ENCODE peak calls at places on chromosomes 13 and 19, in five cellular contexts. W is SK-N-SH, Z is GM12878, Y is K562, U is HepG2. T is an unnamed sample.

GRCh38 chr19:38090561-38090960 is 133.5 kb downstream of the DPF1 start:
- DNase-seq in W (no peak), Z (no peak), Y (no peak), U (no peak), T (no peak)

GRCh38 chr19:54462713-54463530 is 656 bp downstream of the LENG9 start:
- DNase-seq in W (peak), Z (no peak), Y (no peak), U (peak), T (no peak)

GRCh38 chr13:31797154-31797775 is 57.9 kb downstream of the RXFP2 start:
- DNase-seq in W (peak), Z (no peak), Y (peak), U (peak), T (peak)

GRCh38 chr19:11044436-11044835 is 44.8 kb upstream of the LDLR start:
- DNase-seq in W (no peak), Z (no peak), Y (no peak), U (no peak), T (no peak)

GRCh38 chr19:55451522-55452380 is 8.7 kb upstream of the SHISA7 start:
- DNase-seq in W (peak), Z (no peak), Y (peak), U (no peak), T (no peak)

GRCh38 chr19:58150328-58150921 is at the start of gene ZNF329:
- DNase-seq in W (peak), Z (peak), Y (peak), U (peak), T (peak)

GRCh38 chr13:22736768-22737092 is 444.0 kb upstream of the SGCG start:
- DNase-seq in W (no peak), Z (no peak), Y (no peak), U (no peak), T (no peak)

GRCh38 chr19:4390017-4390861 is 10.1 kb downstream of the SH3GL1 start:
- DNase-seq in W (no peak), Z (no peak), Y (no peak), U (no peak), T (peak)

DNA sequence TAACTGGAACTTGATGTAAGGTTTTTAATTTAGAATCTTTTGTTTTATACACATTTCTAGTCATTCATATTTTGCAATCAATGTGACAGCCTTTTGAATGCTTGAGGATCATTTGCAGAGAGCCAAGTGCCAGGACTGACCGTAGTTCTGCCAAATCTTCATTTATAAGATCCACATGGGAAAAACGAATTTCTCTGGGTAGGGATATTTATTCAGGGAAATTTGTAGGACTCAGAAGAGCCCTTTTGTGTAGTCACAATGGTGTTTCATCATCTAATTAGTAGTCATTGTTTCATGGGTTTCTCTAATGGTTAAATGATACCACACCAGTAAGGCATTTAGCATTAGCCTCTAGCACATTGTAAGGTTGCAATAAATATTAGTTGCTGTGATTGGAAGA is 161.1 kb downstream of the LMO7 start:
- DNase-seq in W (no peak), Z (no peak), Y (no peak), U (no peak), T (no peak)
- TF ChIP-seq FOXM1 in W (no peak), Z (no peak), Y (no peak), U (no peak), T (no peak)

DNA sequence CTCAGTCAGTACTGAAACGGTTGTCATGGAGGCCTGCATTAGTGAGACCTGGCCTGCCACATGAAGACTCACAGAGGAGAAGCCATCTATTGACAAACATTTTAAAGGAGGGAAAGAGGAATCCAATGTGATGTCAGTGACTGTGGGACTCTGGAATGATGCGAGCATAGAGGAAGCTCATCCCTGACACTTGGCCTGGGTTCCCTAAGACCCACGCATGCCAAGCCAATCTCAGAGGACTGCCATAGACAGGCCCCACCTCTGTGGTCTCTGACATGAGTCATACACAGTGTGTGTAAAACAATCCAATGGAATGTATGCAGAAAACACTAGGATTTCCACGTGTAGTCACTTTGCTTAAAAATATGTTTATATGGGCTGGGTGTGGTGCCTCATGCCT is 7.8 kb upstream of the DPY19L3 start:
- DNase-seq in W (no peak), Z (no peak), Y (no peak), U (peak), T (no peak)
- TF ChIP-seq FOXM1 in W (no peak), Z (no peak), Y (no peak), U (no peak), T (no peak)

DNA sequence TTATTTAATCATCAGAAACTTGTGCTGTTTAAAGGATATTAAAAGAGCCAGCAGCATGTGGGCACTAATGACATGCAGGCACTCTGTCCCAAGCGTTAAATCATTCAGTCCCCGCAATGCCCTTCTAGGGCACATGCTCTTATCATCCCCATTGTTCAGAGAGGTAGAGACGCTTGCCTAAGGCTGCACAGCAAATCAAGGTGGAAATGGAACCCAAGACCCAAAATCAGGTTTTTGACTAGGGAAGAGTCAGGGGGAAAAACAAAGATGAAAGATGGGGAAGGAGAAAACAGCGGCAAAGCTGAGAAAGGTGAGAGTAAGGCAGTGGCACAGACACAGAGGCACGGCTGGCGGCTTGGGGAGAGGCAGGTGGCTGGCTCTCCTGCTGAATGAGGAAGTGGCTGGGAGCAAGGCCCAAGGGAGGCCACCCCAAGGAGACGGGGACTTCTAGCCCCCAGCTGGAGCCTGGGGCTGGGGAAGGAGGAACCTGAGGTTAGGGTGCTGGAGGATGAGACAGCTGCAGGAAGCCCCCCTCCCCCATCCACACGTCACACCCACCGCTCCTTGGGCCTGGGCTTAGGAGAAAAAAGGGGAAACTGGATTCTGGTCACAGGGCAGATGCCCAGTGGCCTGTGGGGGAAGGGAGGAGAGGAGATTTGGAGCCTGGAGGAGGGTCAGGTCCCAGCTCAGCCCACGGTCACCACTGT is 1.0 kb upstream of the TYROBP start:
- DNase-seq in W (no peak), Z (no peak), Y (peak), U (no peak), T (no peak)
- TF ChIP-seq FOXM1 in W (no peak), Z (no peak), Y (no peak), U (no peak), T (no peak)

GRCh38 chr13:99661791-99662190 is 160.5 kb downstream of the TM9SF2 start:
- DNase-seq in W (no peak), Z (no peak), Y (no peak), U (no peak), T (no peak)
- TF ChIP-seq FOXM1 in W (no peak), Z (no peak), Y (no peak), U (no peak), T (no peak)

GRCh38 chr19:1528596-1529429 is 4.9 kb downstream of the PLK5 start:
- DNase-seq in W (no peak), Z (no peak), Y (no peak), U (no peak), T (no peak)
- TF ChIP-seq FOXM1 in W (no peak), Z (no peak), Y (no peak), U (no peak), T (no peak)

DNA sequence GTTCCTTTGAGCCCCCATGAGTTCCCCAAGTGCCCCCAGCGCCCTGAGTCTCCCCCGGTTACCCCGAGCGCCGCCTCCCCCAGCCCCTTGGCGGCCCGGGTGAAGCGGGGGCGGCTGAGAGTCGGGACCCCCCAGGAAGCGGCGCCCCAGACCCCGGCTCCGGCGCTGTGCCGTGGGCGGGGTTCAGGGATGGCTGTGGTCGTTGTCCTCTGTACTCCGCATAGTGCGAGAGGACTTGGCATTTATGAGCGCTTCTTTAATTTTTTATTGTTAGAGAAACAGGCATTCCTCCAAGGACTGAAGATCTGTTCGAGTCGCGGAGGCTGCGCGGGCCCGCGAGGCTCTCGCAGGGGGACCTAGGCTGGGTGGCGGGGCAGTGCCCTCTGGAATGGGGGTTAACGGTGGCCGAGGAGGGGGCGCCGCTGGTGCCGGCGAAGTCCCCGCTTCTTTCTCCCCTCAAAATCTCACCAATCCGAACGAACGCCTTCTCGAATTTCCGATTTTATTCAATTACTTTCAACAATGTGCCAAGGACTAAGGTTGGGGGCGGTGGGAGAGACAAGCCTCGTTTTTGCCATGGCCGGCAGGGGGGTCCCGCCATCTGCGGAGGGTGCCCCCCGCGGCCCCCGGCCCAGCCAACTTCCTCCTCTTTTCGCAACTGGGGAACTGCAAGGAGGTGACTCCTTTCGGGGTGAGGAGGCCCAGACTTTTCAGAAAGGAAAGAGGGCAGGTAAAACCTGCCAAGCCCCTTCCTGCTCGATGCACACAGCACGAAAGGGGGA is 595 bp upstream of the GJB2 start:
- DNase-seq in W (no peak), Z (no peak), Y (no peak), U (no peak), T (no peak)
- TF ChIP-seq FOXM1 in W (no peak), Z (no peak), Y (no peak), U (no peak), T (no peak)

DNA sequence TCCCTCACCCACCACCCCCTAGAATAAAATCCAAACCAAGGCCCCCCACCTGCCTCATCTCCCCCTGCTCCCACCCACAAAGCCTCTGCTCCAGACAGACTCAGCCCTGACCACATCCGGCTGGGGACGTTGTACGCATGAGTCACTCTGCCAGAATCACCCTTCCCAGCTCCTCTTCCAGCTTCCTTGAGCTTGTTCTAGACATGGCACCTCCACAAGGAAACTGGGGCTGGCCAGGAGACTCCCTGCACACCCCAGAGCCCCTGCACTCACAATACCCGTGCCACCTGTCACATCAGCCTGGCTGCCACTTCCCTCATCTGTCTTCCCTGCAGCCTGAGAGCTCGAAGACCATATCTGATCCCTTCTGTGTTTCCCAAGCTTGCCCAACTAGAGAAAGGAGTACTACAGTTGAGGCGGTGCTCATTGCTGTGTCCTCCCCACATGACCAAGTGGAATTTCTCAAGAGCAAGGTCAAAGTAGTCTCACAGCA is 9.7 kb downstream of the DEDD2 start:
- DNase-seq in W (no peak), Z (no peak), Y (peak), U (no peak), T (no peak)
- TF ChIP-seq FOXM1 in W (no peak), Z (no peak), Y (no peak), U (no peak), T (no peak)

DNA sequence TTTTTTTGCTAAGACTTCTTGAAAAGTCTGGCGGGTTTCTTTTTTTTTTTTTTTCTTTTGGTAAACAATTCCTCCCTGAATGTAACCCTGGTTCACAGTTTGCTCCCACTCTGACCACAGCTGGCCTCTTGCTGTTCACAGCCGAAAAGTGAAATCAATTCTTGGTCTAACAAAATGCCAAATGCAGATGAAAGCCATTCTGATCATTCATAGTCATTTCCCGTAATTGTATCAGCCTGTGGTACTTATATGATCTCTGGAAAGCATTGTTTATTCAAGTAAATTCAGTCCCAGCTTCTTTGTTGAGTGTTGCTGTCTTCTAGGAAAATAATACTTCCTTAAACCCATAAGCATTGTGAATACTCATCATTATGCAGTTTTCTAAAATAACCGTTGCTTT is 87.5 kb downstream of the MAB21L1 start:
- DNase-seq in W (peak), Z (no peak), Y (no peak), U (no peak), T (no peak)
- TF ChIP-seq FOXM1 in W (no peak), Z (no peak), Y (no peak), U (no peak), T (no peak)

T was measured in HEK293T.